ENCODE peak calls at places on chromosomes 16 and 17, in eight cellular contexts. S is suprapubic skin; E is heart left ventricle; K is CD8-positive, alpha-beta T cell; T is lower lobe of right lung; J is testis; B is tibial nerve; Z is ovary. F is an unnamed sample.

GRCh38 chr16:72149676-72150464 is 22.1 kb downstream of the PMFBP1 start:
- DNase-seq in K (no peak), Z (no peak), J (no peak), E (no peak), S (no peak), T (no peak), B (no peak), F (no peak)

GRCh38 chr17:17484451-17484899 is 7.7 kb downstream of the MED9 start:
- DNase-seq in K (no peak), E (no peak), B (no peak), Z (no peak), S (no peak), J (no peak), T (no peak), F (no peak)

GRCh38 chr16:22397459-22397858 is 23.0 kb upstream of the CDR2 start:
- DNase-seq in K (no peak), B (no peak), T (no peak), E (no peak), Z (no peak), S (no peak), J (no peak), F (no peak)

GRCh38 chr17:35467824-35468223 is 19.3 kb upstream of the SLFN13 start:
- DNase-seq in B (no peak), E (no peak), S (no peak), J (no peak), T (no peak), Z (no peak), K (no peak), F (no peak)

GRCh38 chr16:73143681-73144370 is 95.9 kb upstream of the ZFHX3 start:
- DNase-seq in Z (no peak), K (no peak), J (no peak), B (no peak), E (no peak), T (no peak), S (no peak), F (no peak)

GRCh38 chr17:57295526-57296023 is 39.3 kb downstream of the MSI2 start:
- DNase-seq in K (no peak), S (no peak), T (no peak), J (no peak), Z (no peak), E (no peak), B (no peak), F (no peak)

GRCh38 chr17:36850794-36851193 is 86.5 kb upstream of the LHX1 start:
- DNase-seq in S (no peak), E (no peak), J (no peak), K (no peak), Z (no peak), B (no peak), T (no peak), F (no peak)

GRCh38 chr17:9192010-9192409 is 170.7 kb downstream of the NTN1 start:
- DNase-seq in S (no peak), T (no peak), Z (no peak), B (no peak), E (no peak), J (no peak), K (no peak), F (no peak)

GRCh38 chr17:75573994-75574393 is 13.6 kb upstream of the MYO15B start:
- DNase-seq in Z (no peak), J (no peak), T (no peak), E (no peak), K (no peak), B (no peak), S (no peak), F (no peak)

GRCh38 chr17:4679652-4680051 is 24.3 kb downstream of the PELP1 start:
- DNase-seq in T (no peak), Z (no peak), J (no peak), B (no peak), E (no peak), K (no peak), S (peak; percentile 55), F (no peak)

GRCh38 chr16:86240716-86241363 is 269.5 kb upstream of the FOXF1 start:
- DNase-seq in K (no peak), S (peak; percentile 7), Z (no peak), T (no peak), E (no peak), J (no peak), B (no peak), F (no peak)

GRCh38 chr16:79278506-79278905 is 322.0 kb downstream of the MAF start:
- DNase-seq in J (no peak), S (no peak), B (no peak), T (no peak), Z (no peak), E (no peak), K (peak; percentile 37), F (no peak)

GRCh38 chr17:42347198-42347597 is 41.0 kb downstream of the STAT3 start:
- DNase-seq in Z (peak; percentile 35), B (no peak), K (no peak), S (no peak), J (no peak), E (peak; percentile 43), T (no peak), F (no peak)

GRCh38 chr17:46159686-46160085 is 33.5 kb downstream of the KANSL1 start:
- DNase-seq in K (no peak), T (no peak), E (no peak), B (no peak), S (no peak), Z (no peak), J (no peak), F (no peak)

DNA sequence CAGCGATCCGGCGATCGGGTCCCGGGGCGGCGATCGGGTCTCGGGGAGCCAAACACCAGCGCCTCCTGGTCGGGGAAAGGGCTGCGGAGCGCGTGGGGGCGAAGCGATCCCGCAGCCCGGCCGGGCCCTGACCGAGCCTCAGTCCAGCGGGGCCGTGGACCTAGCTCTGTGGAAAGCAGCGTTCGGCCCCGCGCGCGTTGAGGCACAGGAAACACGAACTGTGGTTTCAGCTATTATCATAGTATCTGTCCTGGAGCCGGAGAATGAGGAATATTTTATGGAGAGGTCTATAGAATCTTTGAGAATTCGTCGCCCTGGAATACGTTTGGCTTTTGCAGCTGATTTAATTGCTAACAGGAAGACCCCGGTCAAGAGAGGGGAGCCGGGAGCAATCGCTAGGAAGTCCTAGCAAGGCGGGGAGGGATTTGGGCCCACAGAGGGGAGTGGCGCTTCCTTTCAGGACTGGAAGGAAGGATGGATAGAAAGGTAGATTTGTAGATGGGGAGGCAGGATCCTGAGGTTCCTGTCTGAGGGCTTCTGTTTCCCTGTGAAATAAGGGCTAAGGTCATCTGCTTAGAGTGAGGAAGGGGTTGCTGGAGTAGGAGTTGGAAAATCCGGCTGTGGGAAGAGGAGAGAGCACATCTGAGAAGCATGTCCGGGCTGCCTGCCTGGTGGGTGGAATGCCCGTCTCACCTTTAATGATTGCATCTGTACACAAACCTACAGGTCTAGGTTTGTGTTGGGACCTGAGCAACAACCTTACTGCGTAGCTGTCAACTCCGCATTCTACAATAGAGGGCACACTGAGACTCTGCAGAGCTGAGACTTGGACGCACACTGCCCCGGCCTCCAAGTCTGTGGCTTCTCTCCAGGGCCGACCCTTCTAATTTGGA is 770 bp downstream of the CCNF start:
- DNase-seq in E (no peak), S (no peak), B (no peak), Z (no peak), T (no peak), J (peak; percentile 35), K (no peak), F (peak; percentile 37)
- TF ChIP-seq CTCF in E (no peak), S (no peak), B (peak; percentile 2), Z (no peak), T (no peak), J (no peak), K (no peak), F (peak; percentile 47)

GRCh38 chr16:2037631-2038358 is 9.8 kb downstream of the NTHL1 start:
- DNase-seq in J (no peak), E (no peak), B (no peak), K (no peak), Z (peak; percentile 53), S (no peak), T (no peak), F (peak; percentile 16)

GRCh38 chr16:2036200-2036966 is 9.7 kb downstream of the NHERF2 start:
- DNase-seq in Z (no peak), S (no peak), E (no peak), K (no peak), J (no peak), T (no peak), B (no peak), F (no peak)

GRCh38 chr16:2034695-2035430 is 8.2 kb downstream of the NHERF2 start:
- DNase-seq in S (no peak), E (peak; percentile 28), B (no peak), J (no peak), K (no peak), Z (no peak), T (no peak), F (no peak)

GRCh38 chr16:2037115-2037514 is 10.4 kb downstream of the NHERF2 start:
- DNase-seq in S (no peak), E (no peak), J (no peak), T (no peak), B (no peak), Z (no peak), K (no peak), F (no peak)

DNA sequence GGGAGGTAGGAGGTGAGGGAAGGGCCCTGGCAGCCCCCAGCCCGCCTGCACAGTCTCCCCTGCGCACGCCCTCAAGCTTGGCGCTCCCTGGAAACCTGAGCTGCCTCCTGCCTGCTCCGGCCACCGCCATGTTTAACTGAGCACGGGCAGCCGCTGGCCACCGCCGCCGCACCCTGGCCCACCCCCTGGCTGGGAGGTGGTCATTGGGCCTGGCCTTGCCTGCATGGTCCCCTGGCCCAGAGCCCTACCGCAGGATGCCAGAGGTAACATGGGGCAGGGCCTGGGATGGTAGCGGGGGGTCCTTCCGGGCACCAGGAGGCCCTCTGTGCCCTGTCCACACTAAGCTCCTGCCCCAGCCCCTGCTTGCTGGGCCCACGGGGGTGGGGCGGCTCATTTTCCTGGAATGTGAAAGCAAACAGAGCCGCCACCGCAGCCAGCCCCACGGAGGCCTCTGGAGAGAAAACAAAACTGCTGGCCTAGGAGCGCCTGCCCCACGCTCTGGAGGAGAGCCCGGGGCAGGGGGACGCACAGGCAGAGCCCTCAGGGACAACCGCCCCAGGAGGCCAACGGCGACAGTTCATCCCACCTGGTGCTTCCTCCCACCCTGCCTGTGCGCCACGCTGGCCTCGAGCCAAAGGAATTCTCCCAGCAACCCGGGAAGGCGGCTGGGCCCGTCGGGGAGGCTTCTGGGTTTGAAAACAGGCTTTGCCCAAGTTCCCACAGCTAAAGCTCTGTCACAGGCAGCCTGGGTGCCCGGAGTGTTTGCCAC is 8.9 kb downstream of the NHERF2 start:
- DNase-seq in J (peak; percentile 62), Z (peak; percentile 85), B (peak; percentile 78), K (no peak), E (peak; percentile 44), S (no peak), T (peak; percentile 89), F (peak; percentile 77)
- H3K4me1 ChIP-seq in J (peaks cover 74% of the 10 kb centered on the region), Z (peaks cover 64% of the 10 kb centered on the region), B (peaks cover 77% of the 10 kb centered on the region), K (no peaks in the 10 kb centered on the region), E (peaks cover 81% of the 10 kb centered on the region), S (peaks cover 76% of the 10 kb centered on the region), T (peaks cover 87% of the 10 kb centered on the region), F (peaks cover 39% of the 10 kb centered on the region)

GRCh38 chr17:7113273-7114071 is 1.1 kb downstream of the ASGR2 start:
- DNase-seq in K (no peak), T (no peak), S (no peak), E (no peak), J (no peak), Z (no peak), B (no peak), F (no peak)
- H3K27me3 ChIP-seq in K (no peaks in the 10 kb centered on the region), T (peaks cover 4% of the 10 kb centered on the region), S (peaks cover 13% of the 10 kb centered on the region), E (no peaks in the 10 kb centered on the region), J (no peaks in the 10 kb centered on the region), Z (no peaks in the 10 kb centered on the region), B (peaks cover 11% of the 10 kb centered on the region), F (no peaks in the 10 kb centered on the region)

DNA sequence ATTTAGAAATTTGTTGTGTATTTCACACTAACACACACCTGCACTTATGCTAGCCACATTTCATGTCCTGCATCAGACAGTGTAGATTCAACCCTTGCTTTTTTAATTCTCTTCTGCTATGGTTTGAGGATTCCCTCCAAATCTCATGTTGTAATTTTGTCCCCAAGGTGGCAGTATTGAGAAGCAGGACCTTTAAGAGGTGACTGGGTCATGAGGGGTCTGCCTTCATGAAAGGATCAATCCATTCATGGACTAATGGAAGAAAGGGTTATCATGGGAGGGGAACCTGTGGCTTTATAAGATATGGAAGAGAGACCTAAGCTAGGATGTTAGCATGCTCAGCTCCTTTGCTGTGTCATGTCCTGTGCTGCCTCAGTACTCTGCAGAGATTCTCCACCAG is 1032.2 kb downstream of the CDH11 start:
- DNase-seq in B (no peak), S (no peak), T (no peak), Z (no peak), J (no peak), E (no peak), K (no peak), F (peak; percentile 46)
- TF ChIP-seq CTCF in B (peak; percentile 42), S (no peak), T (peak; percentile 33), Z (no peak), J (peak; percentile 37), E (peak; percentile 25), K (no peak), F (peak; percentile 85)